ENCODE peak calls at places on chromosomes 4 and X, in nine cellular contexts. K is kidney glomerular epithelial cell; Y is uterus; I is GM10248; O is K562; T is anterior cingulate cortex; G is stimulated activated CD4-positive, alpha-beta T cell treated with anti-CD3 and anti-CD28 coated beads, Interleukin-2, amount 100 ng/mL, for 24 hours; N is midbrain; U is activated CD8-positive, alpha-beta memory T cell treated with anti-CD3 and anti-CD28 coated beads for 48 hours. E is an unnamed sample.
A peak's percentile ranks its signal among the peaks of the same experiment; 100 is the strongest.

GRCh38 chr4:167943872-167944505 is 148.3 kb upstream of the ANXA10 start:
- DNase-seq in I (no peak), O (no peak), G (no peak), U (no peak), Y (no peak), N (no peak), T (no peak), K (no peak), E (no peak)

GRCh38 chr4:8248091-8248490 is 21.5 kb upstream of the HTRA3 start:
- DNase-seq in U (no peak), G (no peak), O (no peak), K (no peak), T (no peak), Y (no peak), N (no peak), I (no peak), E (no peak)

GRCh38 chr4:170721812-170722373 is 632.1 kb upstream of the AADAT start:
- DNase-seq in G (no peak), Y (no peak), I (no peak), N (no peak), O (no peak), T (no peak), K (no peak), U (no peak), E (no peak)

GRCh38 chr4:55038176-55038890 is 87.1 kb downstream of the KDR start:
- DNase-seq in I (no peak), Y (peak; percentile 74), O (no peak), N (no peak), T (no peak), U (no peak), G (no peak), K (peak; percentile 38), E (no peak)

GRCh38 chr4:182448281-182449151 is 205.3 kb downstream of the TENM3 start:
- DNase-seq in G (peak; percentile 62), N (peak; percentile 78), T (peak; percentile 46), O (peak; percentile 66), I (peak; percentile 44), U (no peak), Y (peak; percentile 94), K (peak; percentile 83), E (peak; percentile 91)

GRCh38 chr4:4590496-4590895 is 48.6 kb upstream of the STX18 start:
- DNase-seq in Y (no peak), G (no peak), N (no peak), O (no peak), K (no peak), T (no peak), U (no peak), I (no peak), E (no peak)

GRCh38 chr4:21451032-21451431 is 497.5 kb downstream of the KCNIP4 start:
- DNase-seq in Y (no peak), O (no peak), K (peak; percentile 98), T (no peak), N (no peak), G (no peak), I (no peak), U (no peak), E (peak; percentile 62)

GRCh38 chrX:8820910-8821527 is 19.8 kb upstream of the FAM9A start:
- DNase-seq in I (no peak), G (no peak), K (no peak), Y (no peak), U (no peak), N (no peak), T (no peak), O (no peak), E (no peak)

GRCh38 chrX:1500701-1501624 is 36.0 kb downstream of the P2RY8 start:
- DNase-seq in U (no peak), G (no peak), I (peak; percentile 59), K (no peak), N (no peak), O (no peak), Y (no peak), T (no peak), E (no peak)

E was measured in cerebellum.